ENCODE peak calls at places on chromosomes 16 and 17, in six cellular contexts. One of them, this sample, is unnamed.

GRCh38 chr16:86567701-86568571 is 1.3 kb downstream of the FOXC2 start:
- DNase-seq in K562: no peak
- DNase-seq in WTC11: peak
- DNase-seq in A549: no peak
- DNase-seq in HepG2: no peak
- DNase-seq in H1: no peak
- DNase-seq in this sample: peak

GRCh38 chr16:77732241-77732946 is 10.1 kb downstream of the NUDT7 start:
- DNase-seq in K562: no peak
- DNase-seq in HepG2: peak
- DNase-seq in WTC11: no peak
- DNase-seq in H1: no peak
- DNase-seq in A549: no peak
- DNase-seq in this sample: no peak

GRCh38 chr16:87384162-87384999 is 805 bp upstream of the FBXO31 start:
- DNase-seq in HepG2: peak
- DNase-seq in K562: peak
- DNase-seq in WTC11: peak
- DNase-seq in A549: peak
- DNase-seq in H1: no peak
- DNase-seq in this sample: no peak

GRCh38 chr16:24553983-24554382 is 14.6 kb downstream of the RBBP6 start:
- DNase-seq in H1: no peak
- DNase-seq in HepG2: no peak
- DNase-seq in A549: no peak
- DNase-seq in K562: no peak
- DNase-seq in WTC11: no peak
- DNase-seq in this sample: no peak

GRCh38 chr16:85234310-85235235 is 122.3 kb upstream of the CIBAR2 start:
- DNase-seq in H1: peak
- DNase-seq in HepG2: peak
- DNase-seq in WTC11: peak
- DNase-seq in K562: peak
- DNase-seq in A549: peak
- DNase-seq in this sample: peak

GRCh38 chr17:83050651-83051422 is 28.6 kb upstream of the METRNL start:
- DNase-seq in A549: no peak
- DNase-seq in HepG2: no peak
- DNase-seq in H1: no peak
- DNase-seq in WTC11: peak
- DNase-seq in K562: no peak
- DNase-seq in this sample: no peak

GRCh38 chr17:36721560-36722120 is 120.3 kb downstream of the MRM1 start:
- DNase-seq in H1: no peak
- DNase-seq in WTC11: no peak
- DNase-seq in HepG2: no peak
- DNase-seq in A549: no peak
- DNase-seq in K562: no peak
- DNase-seq in this sample: peak

GRCh38 chr16:46789499-46790414 is 41.2 kb downstream of the C16orf87 start:
- DNase-seq in WTC11: peak
- DNase-seq in K562: peak
- DNase-seq in H1: peak
- DNase-seq in HepG2: peak
- DNase-seq in A549: peak
- DNase-seq in this sample: peak

GRCh38 chr16:85641776-85642176 is 28.7 kb downstream of the GSE1 start:
- DNase-seq in HepG2: no peak
- DNase-seq in A549: peak
- DNase-seq in K562: no peak
- DNase-seq in WTC11: no peak
- DNase-seq in H1: no peak
- DNase-seq in this sample: no peak

GRCh38 chr16:89343501-89344291 is 126.2 kb downstream of the ZNF778 start:
- DNase-seq in A549: no peak
- DNase-seq in K562: no peak
- DNase-seq in HepG2: no peak
- DNase-seq in H1: no peak
- DNase-seq in WTC11: no peak
- DNase-seq in this sample: no peak

GRCh38 chr17:63414222-63414621 is 31.9 kb downstream of the CYB561 start:
- DNase-seq in H1: no peak
- DNase-seq in HepG2: no peak
- DNase-seq in A549: no peak
- DNase-seq in K562: peak
- DNase-seq in WTC11: no peak
- DNase-seq in this sample: no peak

GRCh38 chr16:53744449-53744848 is 40.5 kb downstream of the FTO start:
- DNase-seq in A549: no peak
- DNase-seq in WTC11: no peak
- DNase-seq in HepG2: peak
- DNase-seq in H1: no peak
- DNase-seq in K562: no peak
- DNase-seq in this sample: no peak

GRCh38 chr17:52410781-52411180 is 252.3 kb upstream of the CA10 start:
- DNase-seq in HepG2: peak
- DNase-seq in A549: no peak
- DNase-seq in K562: no peak
- DNase-seq in H1: no peak
- DNase-seq in WTC11: no peak
- DNase-seq in this sample: no peak

GRCh38 chr16:12146966-12147365 is 170.4 kb downstream of the SNX29 start:
- DNase-seq in WTC11: no peak
- DNase-seq in A549: no peak
- DNase-seq in K562: no peak
- DNase-seq in H1: no peak
- DNase-seq in HepG2: no peak
- DNase-seq in this sample: no peak

GRCh38 chr16:87114832-87115231 is 202.4 kb downstream of the C16orf95 start:
- DNase-seq in H1: no peak
- DNase-seq in HepG2: no peak
- DNase-seq in K562: peak
- DNase-seq in WTC11: no peak
- DNase-seq in A549: peak
- DNase-seq in this sample: no peak

GRCh38 chr17:64022631-64023063 is 2.2 kb upstream of the ICAM2 start:
- DNase-seq in A549: no peak
- DNase-seq in H1: no peak
- DNase-seq in HepG2: no peak
- DNase-seq in K562: no peak
- DNase-seq in WTC11: no peak
- DNase-seq in this sample: peak

GRCh38 chr17:16171613-16172012 is 43.7 kb downstream of the NCOR1 start:
- DNase-seq in HepG2: peak
- DNase-seq in K562: no peak
- DNase-seq in WTC11: no peak
- DNase-seq in H1: no peak
- DNase-seq in A549: peak
- DNase-seq in this sample: no peak

GRCh38 chr17:70484050-70484449 is 314.7 kb downstream of the KCNJ2 start:
- DNase-seq in H1: no peak
- DNase-seq in K562: no peak
- DNase-seq in A549: no peak
- DNase-seq in HepG2: no peak
- DNase-seq in WTC11: no peak
- DNase-seq in this sample: no peak

GRCh38 chr16:24013733-24014645 is 178.2 kb downstream of the PRKCB start:
- DNase-seq in K562: no peak
- DNase-seq in A549: peak
- DNase-seq in WTC11: no peak
- DNase-seq in H1: no peak
- DNase-seq in HepG2: no peak
- DNase-seq in this sample: no peak

GRCh38 chr17:72488542-72489272 is 367.9 kb downstream of the SOX9 start:
- DNase-seq in HepG2: no peak
- DNase-seq in K562: no peak
- DNase-seq in A549: no peak
- DNase-seq in H1: no peak
- DNase-seq in WTC11: no peak
- DNase-seq in this sample: no peak

GRCh38 chr17:6204203-6204722 is 134.1 kb downstream of the WSCD1 start:
- DNase-seq in A549: no peak
- DNase-seq in K562: no peak
- DNase-seq in HepG2: no peak
- DNase-seq in H1: no peak
- DNase-seq in WTC11: no peak
- DNase-seq in this sample: no peak

GRCh38 chr16:31382485-31383161 is 10.5 kb upstream of the ITGAD start:
- DNase-seq in K562: peak
- DNase-seq in HepG2: peak
- DNase-seq in WTC11: peak
- DNase-seq in H1: peak
- DNase-seq in A549: peak
- DNase-seq in this sample: peak

GRCh38 chr17:74227681-74228080 is 14.3 kb downstream of the TTYH2 start:
- DNase-seq in H1: no peak
- DNase-seq in WTC11: no peak
- DNase-seq in K562: peak
- DNase-seq in HepG2: no peak
- DNase-seq in A549: no peak
- DNase-seq in this sample: no peak

GRCh38 chr16:10308305-10309193 is 77.3 kb upstream of the ATF7IP2 start:
- DNase-seq in HepG2: peak
- DNase-seq in WTC11: no peak
- DNase-seq in K562: no peak
- DNase-seq in H1: no peak
- DNase-seq in A549: no peak
- DNase-seq in this sample: no peak

GRCh38 chr17:29549169-29549935 is 17.5 kb downstream of the ABHD15 start:
- DNase-seq in K562: no peak
- DNase-seq in A549: no peak
- DNase-seq in H1: no peak
- DNase-seq in WTC11: no peak
- DNase-seq in HepG2: no peak
- DNase-seq in this sample: no peak
- TF ChIP-seq JUN in K562: no peak
- TF ChIP-seq JUN in A549: no peak
- TF ChIP-seq JUN in H1: no peak
- TF ChIP-seq JUN in WTC11: no peak
- TF ChIP-seq JUN in HepG2: no peak
- TF ChIP-seq JUN in this sample: no peak

DNA sequence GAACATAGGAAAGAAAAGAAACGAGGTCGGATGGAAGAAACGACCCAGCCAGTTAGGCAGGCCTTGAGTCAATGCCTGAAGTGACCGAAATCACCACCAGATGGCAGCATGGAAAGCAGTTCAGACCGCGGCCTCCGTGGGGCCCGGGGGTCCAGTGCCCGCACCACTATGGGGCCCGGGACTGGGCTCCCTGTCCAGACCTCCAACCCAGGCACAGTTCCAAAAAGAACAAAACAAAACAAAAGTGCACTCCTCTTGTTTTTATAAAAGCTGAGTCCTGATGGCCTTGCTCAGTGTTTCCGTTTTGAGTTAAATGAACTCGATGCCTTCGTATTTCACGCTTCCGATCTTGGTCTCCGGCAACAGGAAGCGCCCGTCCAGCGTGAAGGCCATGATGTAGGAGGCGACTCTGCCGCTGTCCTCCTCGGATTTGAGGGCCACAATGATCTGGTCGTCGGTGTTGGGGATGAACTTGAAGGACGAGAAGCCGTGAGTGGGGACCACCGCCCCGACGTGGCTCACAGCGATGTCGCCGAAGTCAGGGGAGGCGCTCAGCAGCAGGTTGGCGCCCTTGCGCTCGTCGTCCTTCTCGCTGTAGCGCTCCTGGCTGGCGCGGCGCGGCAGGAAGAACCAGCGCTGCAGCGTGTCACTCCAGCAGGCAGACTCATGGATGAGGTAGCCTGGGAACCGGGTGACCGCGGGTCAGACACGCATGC is 13.7 kb upstream of the LGALS3BP start:
- DNase-seq in K562: peak
- DNase-seq in H1: no peak
- DNase-seq in HepG2: peak
- DNase-seq in WTC11: peak
- DNase-seq in A549: peak
- DNase-seq in this sample: peak
- TF ChIP-seq JUN in K562: no peak
- TF ChIP-seq JUN in H1: no peak
- TF ChIP-seq JUN in HepG2: no peak
- TF ChIP-seq JUN in WTC11: no peak
- TF ChIP-seq JUN in A549: no peak
- TF ChIP-seq JUN in this sample: no peak

GRCh38 chr17:76382803-76383644 is 1.4 kb upstream of the SPHK1 start:
- DNase-seq in H1: no peak
- DNase-seq in WTC11: peak
- DNase-seq in HepG2: peak
- DNase-seq in K562: peak
- DNase-seq in A549: peak
- DNase-seq in this sample: peak

GRCh38 chr17:76382305-76382802 is 2.1 kb upstream of the SPHK1 start:
- DNase-seq in H1: no peak
- DNase-seq in WTC11: peak
- DNase-seq in A549: no peak
- DNase-seq in K562: no peak
- DNase-seq in HepG2: peak
- DNase-seq in this sample: peak

GRCh38 chr17:76384987-76385891 is 830 bp downstream of the SPHK1 start:
- DNase-seq in K562: peak
- DNase-seq in A549: peak
- DNase-seq in HepG2: peak
- DNase-seq in WTC11: peak
- DNase-seq in H1: no peak
- DNase-seq in this sample: peak

GRCh38 chr17:76384222-76384986 is at the start of gene SPHK1:
- DNase-seq in H1: no peak
- DNase-seq in A549: peak
- DNase-seq in WTC11: peak
- DNase-seq in HepG2: peak
- DNase-seq in K562: peak
- DNase-seq in this sample: peak

DNA sequence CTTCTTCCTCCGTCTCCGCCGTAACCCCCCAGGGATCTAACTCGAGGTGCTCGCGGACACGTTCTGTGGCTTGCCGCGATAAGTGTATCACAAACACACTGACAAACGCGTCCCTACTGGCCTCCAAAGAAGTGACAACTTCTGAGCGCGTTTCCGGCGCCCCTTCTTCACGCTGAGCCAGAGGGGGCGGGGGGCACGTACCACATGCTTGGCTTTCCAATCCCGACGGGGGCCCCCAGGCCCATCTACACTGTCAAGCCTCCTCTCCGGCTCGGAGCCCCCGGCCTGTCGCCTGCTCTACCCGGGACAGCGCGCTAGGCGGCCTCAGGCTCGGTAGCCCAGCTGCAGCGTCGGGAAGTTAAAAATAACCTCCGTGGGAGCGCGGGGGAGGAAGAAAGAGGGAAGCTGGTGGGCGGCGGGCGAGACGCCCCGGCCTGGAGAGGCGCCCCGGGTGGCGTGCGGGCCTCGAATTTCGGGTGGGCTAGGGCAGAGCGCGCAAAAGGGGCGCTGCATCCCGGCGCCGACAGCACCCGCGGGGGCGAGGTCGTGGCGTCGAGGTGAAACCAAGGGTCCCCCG is 676 bp upstream of the SPHK1 start:
- DNase-seq in A549: peak
- DNase-seq in HepG2: peak
- DNase-seq in K562: peak
- DNase-seq in WTC11: peak
- DNase-seq in H1: no peak
- DNase-seq in this sample: peak
- TF ChIP-seq JUN in A549: no peak
- TF ChIP-seq JUN in HepG2: no peak
- TF ChIP-seq JUN in K562: no peak
- TF ChIP-seq JUN in WTC11: no peak
- TF ChIP-seq JUN in H1: no peak
- TF ChIP-seq JUN in this sample: no peak

GRCh38 chr17:78170692-78171590 is 2.6 kb downstream of the SYNGR2 start:
- DNase-seq in WTC11: no peak
- DNase-seq in K562: no peak
- DNase-seq in H1: no peak
- DNase-seq in A549: no peak
- DNase-seq in HepG2: no peak
- DNase-seq in this sample: no peak
- TF ChIP-seq JUN in WTC11: no peak
- TF ChIP-seq JUN in K562: no peak
- TF ChIP-seq JUN in H1: no peak
- TF ChIP-seq JUN in A549: no peak
- TF ChIP-seq JUN in HepG2: no peak
- TF ChIP-seq JUN in this sample: no peak